ENCODE peak calls at places on chromosomes 13 and 19, in five cellular contexts. B is heart left ventricle, W is astrocyte, V is transverse colon, N is upper lobe of right lung. A is an unnamed sample.

GRCh38 chr19:46631481-46631880 is 4.5 kb downstream of the GNG8 start:
- DNase-seq in V (no peak), W (no peak), B (peak; percentile 57), N (no peak), A (no peak)

GRCh38 chr19:57946316-57946715 is 1.2 kb downstream of the ZNF256 start:
- DNase-seq in W (no peak), B (no peak), V (no peak), N (no peak), A (no peak)

GRCh38 chr19:2960120-2960519 is 15.3 kb upstream of the ZNF77 start:
- DNase-seq in B (no peak), W (no peak), V (no peak), N (no peak), A (no peak)

GRCh38 chr19:52351512-52351911 is 15.5 kb downstream of the ZNF610 start:
- DNase-seq in W (no peak), N (no peak), V (no peak), B (no peak), A (no peak)

GRCh38 chr13:36509369-36509768 is 77.1 kb downstream of the CCNA1 start:
- DNase-seq in N (no peak), V (no peak), B (no peak), W (no peak), A (no peak)

GRCh38 chr13:34369925-34370324 is 552.0 kb downstream of the RFC3 start:
- DNase-seq in B (no peak), V (no peak), W (no peak), N (no peak), A (no peak)

GRCh38 chr19:45103625-45104319 is 10.8 kb downstream of the PPP1R37 start:
- DNase-seq in W (no peak), N (no peak), V (no peak), B (peak; percentile 37), A (no peak)

GRCh38 chr19:2302319-2303208 is 5.4 kb downstream of the LINGO3 start:
- DNase-seq in V (peak; percentile 52), B (peak; percentile 52), N (no peak), W (peak; percentile 40), A (peak; percentile 95)

GRCh38 chr13:34352958-34353357 is 535.0 kb downstream of the RFC3 start:
- DNase-seq in W (no peak), B (no peak), N (no peak), V (no peak), A (no peak)

GRCh38 chr19:27793644-27794443 is 1419.1 kb downstream of the UQCRFS1 start:
- DNase-seq in B (peak; percentile 96), W (peak; percentile 92), V (peak; percentile 96), N (peak; percentile 97), A (peak; percentile 96)

GRCh38 chr19:7969560-7969949 is 26.1 kb upstream of the TIMM44 start:
- DNase-seq in V (no peak), N (no peak), W (no peak), B (no peak), A (no peak)

GRCh38 chr13:101655435-101655834 is 203.0 kb downstream of the ITGBL1 start:
- DNase-seq in V (no peak), W (peak; percentile 25), B (no peak), N (no peak), A (no peak)

GRCh38 chr13:52070929-52071523 is 46.5 kb downstream of the UTP14C start:
- DNase-seq in V (no peak), W (peak; percentile 16), B (no peak), N (no peak), A (peak; percentile 55)

GRCh38 chr13:50074843-50075242 is 59.6 kb downstream of the KCNRG start:
- DNase-seq in N (no peak), B (no peak), V (no peak), W (no peak), A (no peak)

GRCh38 chr19:58555369-58555885 is 522 bp upstream of the CHMP2A start:
- DNase-seq in V (no peak), W (no peak), N (no peak), B (no peak), A (no peak)

GRCh38 chr19:43780706-43781525 is at the start of gene KCNN4:
- DNase-seq in B (no peak), V (peak; percentile 88), N (peak; percentile 70), W (peak; percentile 91), A (no peak)

GRCh38 chr19:49851456-49852259 is 699 bp downstream of the PTOV1 start:
- DNase-seq in N (no peak), W (no peak), B (peak; percentile 58), V (no peak), A (peak; percentile 59)

GRCh38 chr13:35475960-35476943 is at the start of gene MAB21L1:
- DNase-seq in W (peak; percentile 48), N (no peak), V (peak; percentile 9), B (peak; percentile 33), A (peak; percentile 89)

GRCh38 chr13:107233541-107233940 is 665.6 kb upstream of the ARGLU1 start:
- DNase-seq in B (no peak), W (no peak), N (no peak), V (no peak), A (no peak)

GRCh38 chr13:98672947-98673545 is 79.4 kb downstream of the SLC15A1 start:
- DNase-seq in V (peak; percentile 82), B (peak; percentile 74), N (peak; percentile 76), W (peak; percentile 39), A (peak; percentile 86)

GRCh38 chr13:113454936-113455335 is 1.6 kb upstream of the ADPRHL1 start:
- DNase-seq in W (no peak), B (peak; percentile 24), V (no peak), N (peak; percentile 49), A (no peak)

GRCh38 chr13:30580852-30581502 is 36.7 kb upstream of the USPL1 start:
- DNase-seq in V (no peak), B (no peak), W (no peak), N (no peak), A (no peak)

GRCh38 chr19:4063369-4064072 is 3.2 kb downstream of the ZBTB7A start:
- DNase-seq in W (no peak), V (peak; percentile 61), B (no peak), N (no peak), A (no peak)

GRCh38 chr13:46281779-46282178 is 70.1 kb downstream of the LRRC63 start:
- DNase-seq in B (no peak), W (no peak), V (no peak), N (no peak), A (no peak)

GRCh38 chr19:41546386-41546789 is 29.6 kb upstream of the CEACAM21 start:
- DNase-seq in N (no peak), V (peak; percentile 58), W (no peak), B (no peak), A (no peak)

GRCh38 chr19:33193864-33194362 is at the start of gene LRP3:
- DNase-seq in N (peak; percentile 78), V (peak; percentile 26), W (no peak), B (peak; percentile 59), A (peak; percentile 54)

GRCh38 chr13:70128098-70128497 is 19.8 kb upstream of the KLHL1 start:
- DNase-seq in V (no peak), B (no peak), N (no peak), W (no peak), A (no peak)

GRCh38 chr19:51552996-51553725 is 17.9 kb upstream of the ZNF175 start:
- DNase-seq in N (peak; percentile 82), W (peak; percentile 8), V (peak; percentile 43), B (peak; percentile 81), A (peak; percentile 76)

GRCh38 chr13:38538412-38538811 is 148.5 kb upstream of the FREM2 start:
- DNase-seq in V (no peak), N (no peak), W (no peak), B (no peak), A (no peak)

GRCh38 chr19:12786950-12787349 is 4.3 kb upstream of the JUNB start:
- DNase-seq in N (no peak), B (no peak), W (no peak), V (no peak), A (no peak)
- H3K27ac ChIP-seq in N (peak overlapping the region; percentile 100), B (peak overlapping the region; percentile 100), W (no peak overlapping the region), V (peak overlapping the region; percentile 97), A (no peak overlapping the region)

GRCh38 chr19:35460608-35461007 is 12.6 kb downstream of the FFAR2 start:
- DNase-seq in N (no peak), V (no peak), B (no peak), W (no peak), A (no peak)

GRCh38 chr19:35459414-35460082 is 11.5 kb downstream of the FFAR2 start:
- DNase-seq in B (peak; percentile 64), V (peak; percentile 26), W (no peak), N (peak; percentile 72), A (no peak)

GRCh38 chr19:35458821-35459391 is 10.8 kb downstream of the FFAR2 start:
- DNase-seq in B (no peak), W (no peak), V (no peak), N (no peak), A (no peak)

GRCh38 chr19:35461050-35461449 is 13.0 kb downstream of the FFAR2 start:
- DNase-seq in B (peak; percentile 32), V (no peak), W (no peak), N (peak; percentile 67), A (no peak)

DNA sequence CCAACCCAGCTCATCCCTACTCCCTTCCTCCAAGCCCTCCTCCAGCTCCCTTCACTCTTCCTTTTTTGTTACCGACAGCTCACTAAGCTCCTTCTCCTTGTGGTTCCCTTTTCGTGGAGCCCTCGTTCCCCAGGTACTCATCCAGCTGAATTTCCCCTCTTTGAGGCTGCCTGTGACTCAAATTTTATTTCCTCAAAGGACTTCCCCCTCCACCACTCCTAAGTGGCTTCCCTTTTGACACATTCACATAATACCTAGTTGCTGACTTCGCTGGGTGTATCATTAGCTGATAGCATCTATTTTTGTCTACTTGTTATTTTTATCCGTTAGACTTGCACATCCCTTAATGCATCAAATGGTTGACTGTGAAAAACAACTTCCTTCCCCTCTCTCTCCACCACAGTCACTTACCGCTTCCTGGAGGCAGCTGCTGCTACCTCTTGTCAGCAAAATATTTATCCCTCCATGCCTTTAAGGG is 14.5 kb downstream of the FFAR2 start:
- DNase-seq in B (no peak), V (peak; percentile 18), N (no peak), W (no peak), A (no peak)
- H3K4me1 ChIP-seq in B (peaks cover 38% of the 10 kb centered on the region), V (peaks cover 40% of the 10 kb centered on the region), N (peaks cover 40% of the 10 kb centered on the region), W (no peaks in the 10 kb centered on the region), A (no peaks in the 10 kb centered on the region)

GRCh38 chr13:42592915-42593718 is 19.2 kb downstream of the TNFSF11 start:
- DNase-seq in W (no peak), V (no peak), B (no peak), N (no peak), A (no peak)

GRCh38 chr13:42594577-42595571 is 20.9 kb downstream of the TNFSF11 start:
- DNase-seq in V (peak; percentile 52), N (no peak), B (peak; percentile 37), W (peak; percentile 10), A (peak; percentile 79)

GRCh38 chr13:42591602-42592001 is 17.6 kb downstream of the TNFSF11 start:
- DNase-seq in B (no peak), N (no peak), V (no peak), W (no peak), A (no peak)

GRCh38 chr13:42597505-42597904 is 23.6 kb downstream of the TNFSF11 start:
- DNase-seq in W (no peak), N (no peak), V (no peak), B (no peak), A (no peak)

DNA sequence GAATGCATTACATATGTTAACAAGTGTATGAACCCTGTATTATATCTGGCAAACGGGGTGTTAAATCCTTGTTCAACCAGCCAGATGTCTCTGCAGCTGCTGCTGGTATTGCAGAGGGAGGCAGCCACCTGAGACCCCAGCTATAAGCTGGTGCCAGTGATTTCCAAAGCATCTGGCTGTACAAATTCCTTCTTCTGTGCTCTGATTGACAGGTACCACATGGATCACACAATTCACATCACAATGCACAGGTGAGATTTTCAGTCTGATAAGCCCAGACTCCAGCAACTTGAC is 19.7 kb downstream of the TNFSF11 start:
- DNase-seq in W (no peak), N (no peak), V (no peak), B (no peak), A (no peak)
- H3K4me3 ChIP-seq in W (no peak overlapping the region), N (no peak overlapping the region), V (no peak overlapping the region), B (no peak overlapping the region), A (no peak overlapping the region)

GRCh38 chr13:42990991-42991891 is 800 bp downstream of the EPSTI1 start:
- DNase-seq in V (no peak), W (no peak), N (no peak), B (no peak), A (no peak)
- H3K27ac ChIP-seq in V (peak overlapping the region; percentile 90), W (no peak overlapping the region), N (peak overlapping the region; percentile 88), B (peak overlapping the region; percentile 97), A (no peak overlapping the region)

A was measured in SJCRH30.